ENCODE peak calls at places on chromosomes 7 and 10, in seven cellular contexts. N, E, K, Q, G, C and I are unnamed samples.

GRCh38 chr7:106047818-106048490 is 64.2 kb downstream of the SYPL1 start:
- DNase-seq in N (no peak), E (no peak), K (no peak), Q (no peak), G (no peak), C (no peak), I (no peak)

GRCh38 chr7:132837529-132837928 is 244.4 kb downstream of the CHCHD3 start:
- DNase-seq in N (no peak), E (no peak), K (no peak), Q (peak), G (no peak), C (no peak), I (no peak)

GRCh38 chr10:69481280-69481679 is 30.0 kb downstream of the TSPAN15 start:
- DNase-seq in N (peak), E (no peak), K (peak), Q (no peak), G (no peak), C (no peak), I (no peak)

GRCh38 chr10:80755893-80756292 is 218.2 kb downstream of the SH2D4B start:
- DNase-seq in N (no peak), E (no peak), K (no peak), Q (no peak), G (no peak), C (no peak), I (no peak)

GRCh38 chr10:110032801-110033723 is 25.3 kb downstream of the ADD3 start:
- DNase-seq in N (no peak), E (no peak), K (no peak), Q (peak), G (no peak), C (no peak), I (no peak)

GRCh38 chr10:79188154-79188763 is 119.5 kb downstream of the ZMIZ1 start:
- DNase-seq in N (no peak), E (no peak), K (no peak), Q (no peak), G (no peak), C (no peak), I (no peak)

GRCh38 chr10:61399386-61399785 is 53.8 kb downstream of the TMEM26 start:
- DNase-seq in N (no peak), E (no peak), K (peak), Q (peak), G (no peak), C (no peak), I (peak)

GRCh38 chr10:116752563-116752962 is 10.2 kb upstream of the HSPA12A start:
- DNase-seq in N (no peak), E (no peak), K (no peak), Q (no peak), G (no peak), C (no peak), I (peak)

GRCh38 chr7:41674505-41675023 is 28.3 kb downstream of the INHBA start:
- DNase-seq in N (no peak), E (no peak), K (no peak), Q (no peak), G (no peak), C (no peak), I (no peak)

GRCh38 chr10:11373626-11374310 is 237.7 kb downstream of the USP6NL start:
- DNase-seq in N (no peak), E (no peak), K (peak), Q (no peak), G (no peak), C (no peak), I (no peak)

GRCh38 chr10:75788394-75789205 is 357.2 kb downstream of the LRMDA start:
- DNase-seq in N (no peak), E (no peak), K (peak), Q (peak), G (no peak), C (no peak), I (peak)

GRCh38 chr10:62655337-62655994 is 149.1 kb upstream of the ADO start:
- DNase-seq in N (no peak), E (no peak), K (no peak), Q (no peak), G (no peak), C (no peak), I (no peak)

GRCh38 chr7:10708447-10708846 is 265.2 kb upstream of the PHF14 start:
- DNase-seq in N (peak), E (no peak), K (no peak), Q (no peak), G (no peak), C (peak), I (no peak)

GRCh38 chr10:48475943-48476278 is 129.0 kb downstream of the ARHGAP22 start:
- DNase-seq in N (no peak), E (no peak), K (no peak), Q (no peak), G (no peak), C (no peak), I (no peak)

GRCh38 chr7:29807179-29807841 is 1.0 kb downstream of the WIPF3 start:
- DNase-seq in N (peak), E (no peak), K (peak), Q (no peak), G (no peak), C (peak), I (no peak)